ENCODE peak calls at places on chromosomes 1 and 21, in five cellular contexts. V is SK-N-SH, F is K562, D is HepG2, H is HCT116. M is an unnamed sample.

GRCh38 chr1:47569681-47570470 is 132.0 kb downstream of the FOXD2 start:
- DNase-seq in F (peak), H (peak), V (no peak), D (peak), M (peak)

GRCh38 chr1:24932284-24932683 is 2.2 kb upstream of the RUNX3 start:
- DNase-seq in F (peak), D (no peak), V (peak), H (peak), M (no peak)

GRCh38 chr1:9845914-9846313 is 22.1 kb upstream of the CLSTN1 start:
- DNase-seq in V (no peak), F (no peak), D (no peak), H (no peak), M (no peak)

GRCh38 chr1:73106931-73107330 is 824.6 kb upstream of the NEGR1 start:
- DNase-seq in F (no peak), H (no peak), D (no peak), V (no peak), M (peak)

GRCh38 chr21:31733521-31734149 is 1.7 kb upstream of the SCAF4 start:
- DNase-seq in F (peak), D (no peak), H (no peak), V (peak), M (no peak)

GRCh38 chr1:111873460-111873859 is 116.0 kb downstream of the KCND3 start:
- DNase-seq in F (no peak), V (no peak), H (no peak), D (no peak), M (no peak)

GRCh38 chr1:109669246-109669948 is 1.5 kb downstream of the GSTM2 start:
- DNase-seq in D (no peak), V (no peak), H (no peak), F (no peak), M (no peak)

GRCh38 chr21:41197582-41197981 is 29.6 kb downstream of the BACE2 start:
- DNase-seq in F (no peak), D (no peak), V (no peak), H (no peak), M (no peak)

GRCh38 chr1:118461154-118461553 is 276.1 kb upstream of the SPAG17 start:
- DNase-seq in D (peak), H (no peak), F (no peak), V (no peak), M (no peak)

GRCh38 chr1:206518743-206519142 is 11.4 kb downstream of the RASSF5 start:
- DNase-seq in F (no peak), V (no peak), D (no peak), H (no peak), M (no peak)

GRCh38 chr1:105909811-105910210 is 1146.7 kb upstream of the PRMT6 start:
- DNase-seq in V (no peak), H (no peak), F (no peak), D (no peak), M (peak)

GRCh38 chr1:53982034-53982761 is 35.8 kb downstream of the LDLRAD1 start:
- DNase-seq in V (peak), F (peak), H (no peak), D (peak), M (no peak)

GRCh38 chr1:201714542-201715276 is 114.2 kb upstream of the IPO9 start:
- DNase-seq in D (no peak), F (peak), H (peak), V (no peak), M (no peak)

GRCh38 chr1:31571340-31572295 is 4.7 kb upstream of the TINAGL1 start:
- DNase-seq in F (no peak), H (no peak), D (no peak), V (no peak), M (no peak)
- TF ChIP-seq JUND in F (no peak), H (no peak), D (no peak), V (no peak), M (no peak)

DNA sequence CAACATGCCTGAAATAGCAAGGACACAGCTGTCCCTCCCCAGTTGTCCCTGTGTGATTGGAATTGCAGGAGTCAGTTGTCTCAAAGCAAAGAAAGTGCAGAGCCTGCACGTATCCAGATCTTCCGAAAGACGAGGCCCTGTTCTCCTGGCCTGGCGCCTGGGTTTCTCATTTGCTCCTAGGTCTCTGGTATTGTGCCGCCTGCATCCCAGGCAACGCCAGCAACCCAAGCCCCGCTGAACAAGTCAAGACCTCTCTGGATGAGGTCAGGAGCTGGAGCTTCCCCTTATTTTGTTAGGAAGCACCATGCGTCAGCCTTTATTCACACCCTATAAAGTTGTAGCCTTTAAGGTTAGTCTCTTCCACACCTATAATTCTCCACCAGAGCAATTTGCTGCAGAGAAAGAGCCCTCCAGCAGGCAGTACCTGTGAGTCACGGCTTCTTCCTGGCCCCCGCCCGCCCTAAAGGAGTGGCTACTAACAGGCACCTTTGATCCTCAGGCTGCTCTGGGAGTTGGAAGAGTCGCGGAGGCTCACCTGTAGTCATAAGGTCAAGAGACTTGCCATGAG is 130.4 kb downstream of the TOMM20 start:
- DNase-seq in D (peak), F (no peak), H (peak), V (no peak), M (no peak)
- TF ChIP-seq JUND in D (no peak), F (no peak), H (peak), V (no peak), M (no peak)

GRCh38 chr1:211613951-211614350 is 35.0 kb upstream of the SLC30A1 start:
- DNase-seq in H (no peak), V (peak), F (peak), D (no peak), M (no peak)

GRCh38 chr1:211612786-211613107 is 33.8 kb upstream of the SLC30A1 start:
- DNase-seq in H (no peak), F (no peak), D (no peak), V (no peak), M (no peak)

GRCh38 chr1:211613108-211613947 is 34.4 kb upstream of the SLC30A1 start:
- DNase-seq in D (peak), V (no peak), H (no peak), F (peak), M (no peak)

GRCh38 chr1:211616231-211617031 is 37.5 kb upstream of the SLC30A1 start:
- DNase-seq in V (no peak), H (no peak), D (peak), F (no peak), M (no peak)

DNA sequence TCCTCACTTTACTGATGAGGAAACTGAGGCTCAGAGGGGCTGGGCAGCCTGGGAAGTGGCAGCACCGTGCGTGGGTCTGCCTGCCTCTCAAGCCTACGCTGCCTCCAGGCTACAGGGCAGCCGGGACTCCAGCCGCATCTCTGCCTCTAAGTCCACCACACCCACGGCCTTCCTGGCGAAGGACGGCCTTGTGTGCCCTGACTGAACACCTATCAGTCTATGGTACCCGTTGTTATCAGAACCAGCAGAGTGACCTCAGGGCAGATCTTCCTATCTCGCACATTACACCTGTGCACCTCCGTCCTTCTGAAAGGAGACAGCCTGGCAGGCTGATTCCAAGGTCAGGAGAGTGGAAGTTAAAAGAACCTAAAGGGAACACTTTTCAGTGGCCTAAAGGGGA is 35.7 kb upstream of the SLC30A1 start:
- DNase-seq in V (no peak), F (peak), H (no peak), D (no peak), M (no peak)
- TF ChIP-seq JUND in V (no peak), F (no peak), H (no peak), D (no peak), M (no peak)

DNA sequence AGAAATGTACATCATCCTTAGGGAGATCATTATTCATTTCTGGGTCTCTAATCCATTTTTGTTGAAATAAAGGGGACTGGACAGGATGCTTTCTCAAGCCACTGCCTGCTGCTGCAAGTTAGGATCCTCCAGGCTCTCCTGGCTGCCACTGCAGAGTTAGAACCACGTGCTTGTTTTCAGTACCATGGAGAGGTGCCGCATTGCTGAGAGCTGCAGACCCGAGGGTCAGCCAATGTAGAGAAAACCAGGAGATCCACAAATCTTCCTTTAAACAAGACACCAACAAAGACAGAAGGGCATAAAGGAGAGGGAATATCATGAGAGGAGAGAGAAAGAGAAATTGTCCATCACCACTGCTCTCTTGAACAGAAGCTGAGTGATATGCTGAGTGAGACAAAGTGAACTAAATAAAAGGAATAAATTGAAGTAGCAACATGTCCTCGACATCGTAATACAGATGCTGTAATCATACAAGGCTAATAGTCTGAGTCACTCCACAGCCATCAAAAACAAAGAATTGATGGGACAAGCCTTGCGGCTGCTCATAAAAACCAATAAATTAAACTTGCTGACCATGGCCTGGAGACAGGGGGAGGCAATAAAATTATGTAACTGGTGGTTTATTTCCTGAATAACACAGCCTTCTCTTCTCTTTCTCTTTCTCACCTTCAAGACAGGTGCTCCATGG is 255.7 kb downstream of the OMA1 start:
- DNase-seq in D (no peak), H (no peak), F (peak), V (no peak), M (peak)
- TF ChIP-seq JUND in D (no peak), H (no peak), F (no peak), V (no peak), M (no peak)

GRCh38 chr1:2787163-2787911 is 14.2 kb downstream of the TTC34 start:
- DNase-seq in F (no peak), D (no peak), H (no peak), V (peak), M (no peak)

GRCh38 chr1:2784854-2785630 is 16.5 kb downstream of the TTC34 start:
- DNase-seq in H (no peak), V (peak), F (no peak), D (no peak), M (no peak)

GRCh38 chr1:2786329-2787162 is 14.9 kb downstream of the TTC34 start:
- DNase-seq in H (no peak), V (peak), D (no peak), F (peak), M (peak)

GRCh38 chr1:2783435-2784397 is 17.8 kb downstream of the TTC34 start:
- DNase-seq in H (no peak), F (no peak), V (no peak), D (no peak), M (no peak)

GRCh38 chr1:2785631-2786328 is 15.7 kb downstream of the TTC34 start:
- DNase-seq in H (no peak), F (no peak), V (peak), D (no peak), M (no peak)
- TF ChIP-seq JUND in H (no peak), F (no peak), V (no peak), D (no peak), M (no peak)